ENCODE peak calls at places on chromosomes 13 and 19, in seven cellular contexts. V is colonic mucosa, S is ureter, N is AML-193, W is BJ, R is pancreas, T is RPMI8226. Y is an unnamed sample.

GRCh38 chr13:105139380-105140285 is 1395.8 kb downstream of the EFNB2 start:
- DNase-seq in V (peak), R (no peak), W (no peak), N (peak), S (no peak), T (peak), Y (peak)

GRCh38 chr13:99703908-99704307 is 202.6 kb downstream of the TM9SF2 start:
- DNase-seq in W (no peak), N (no peak), T (no peak), S (no peak), V (no peak), R (no peak), Y (no peak)

GRCh38 chr13:67023088-67023893 is 206.8 kb downstream of the PCDH9 start:
- DNase-seq in V (no peak), N (no peak), R (no peak), S (no peak), T (no peak), W (peak), Y (no peak)

GRCh38 chr13:91785435-91786137 is 387.2 kb downstream of the GPC5 start:
- DNase-seq in S (no peak), W (no peak), V (no peak), R (no peak), T (peak), N (no peak), Y (no peak)

GRCh38 chr13:57632276-57633140 is 964 bp downstream of the PCDH17 start:
- DNase-seq in V (no peak), T (no peak), R (peak), N (no peak), S (no peak), W (no peak), Y (no peak)

GRCh38 chr13:100363351-100363750 is 225.2 kb downstream of the GGACT start:
- DNase-seq in S (no peak), V (no peak), T (no peak), N (no peak), W (peak), R (no peak), Y (no peak)

GRCh38 chr13:52001120-52001731 is 10.0 kb downstream of the ATP7B start:
- DNase-seq in T (peak), N (peak), V (no peak), R (no peak), S (no peak), W (no peak), Y (peak)

GRCh38 chr13:111337741-111338140 is 17.3 kb downstream of the TEX29 start:
- DNase-seq in T (no peak), R (no peak), V (no peak), N (no peak), W (no peak), S (peak), Y (no peak)

GRCh38 chr13:102651392-102651791 is 43.5 kb downstream of the METTL21C start:
- DNase-seq in W (no peak), N (no peak), T (no peak), S (no peak), V (no peak), R (no peak), Y (no peak)

GRCh38 chr19:7242601-7243258 is 51.5 kb downstream of the INSR start:
- DNase-seq in S (no peak), V (no peak), N (peak), W (peak), T (no peak), R (no peak), Y (peak)

GRCh38 chr13:78012046-78012445 is 93.4 kb upstream of the EDNRB start:
- DNase-seq in R (no peak), N (no peak), S (no peak), W (no peak), V (no peak), T (no peak), Y (no peak)

GRCh38 chr19:16001481-16002312 is 52.9 kb downstream of the OR10H4 start:
- DNase-seq in W (no peak), S (no peak), V (no peak), T (peak), N (peak), R (no peak), Y (peak)

GRCh38 chr19:50036905-50037304 is 11.1 kb downstream of the ZNF473 start:
- DNase-seq in V (no peak), T (no peak), R (no peak), N (no peak), S (no peak), W (no peak), Y (no peak)

GRCh38 chr13:83531022-83531421 is 351.3 kb downstream of the SLITRK1 start:
- DNase-seq in N (no peak), V (no peak), T (no peak), R (no peak), S (no peak), W (no peak), Y (no peak)